ENCODE peak calls at places on chromosomes 7 and 10, in ten cellular contexts. R is uterus; W is left lung; I is heart left ventricle; K is ovary; Q is mammary epithelial cell; Z is CD8-positive, alpha-beta memory T cell; E is Peyer's patch; B is iPS DF 6.9; H is IMR-90. O is an unnamed sample. For H3K36me3 and H3K9me3, the result is how much of the 10 kb centered on the place peaks cover.

GRCh38 chr10:102408081-102408727 is 10.4 kb downstream of the PSD start:
- DNase-seq in R (peak), K (peak), Z (no peak), B (no peak), I (no peak), H (no peak), E (no peak), Q (no peak), W (no peak), O (no peak)

GRCh38 chr7:25098096-25099046 is 26.7 kb downstream of the CYCS start:
- DNase-seq in R (peak), K (peak), W (peak), I (peak), Q (peak), H (peak), Z (peak), E (peak), B (peak), O (peak)

GRCh38 chr10:74575191-74575720 is 251.1 kb upstream of the KAT6B start:
- DNase-seq in R (no peak), Z (no peak), E (no peak), K (no peak), W (no peak), B (peak), I (no peak), Q (no peak), H (no peak), O (no peak)

GRCh38 chr10:121615401-121615800 is 17.2 kb upstream of the FGFR2 start:
- DNase-seq in W (no peak), K (peak), B (no peak), Z (no peak), E (no peak), R (no peak), Q (no peak), I (peak), H (no peak), O (no peak)

GRCh38 chr10:95474228-95475002 is 86.8 kb downstream of the SORBS1 start:
- DNase-seq in Z (no peak), K (no peak), B (no peak), W (no peak), R (peak), Q (peak), E (no peak), I (peak), H (no peak), O (no peak)

GRCh38 chr10:128013626-128014025 is 106.7 kb downstream of the PTPRE start:
- DNase-seq in Z (no peak), B (no peak), E (no peak), W (no peak), R (peak), Q (peak), H (no peak), I (no peak), K (no peak), O (no peak)

GRCh38 chr10:116765549-116766162 is 23.3 kb upstream of the HSPA12A start:
- DNase-seq in Z (no peak), K (no peak), I (no peak), W (no peak), B (no peak), E (no peak), R (no peak), Q (no peak), H (no peak), O (no peak)

GRCh38 chr7:115475774-115476407 is 554.0 kb downstream of the MDFIC start:
- DNase-seq in Q (no peak), R (no peak), K (no peak), Z (no peak), I (peak), H (no peak), B (no peak), E (no peak), W (no peak), O (no peak)

GRCh38 chr7:11130012-11130411 is 156.3 kb downstream of the PHF14 start:
- DNase-seq in B (no peak), K (no peak), W (no peak), Q (no peak), R (no peak), H (peak), Z (no peak), E (no peak), I (no peak), O (no peak)

GRCh38 chr7:17099083-17099973 is 199.1 kb upstream of the AHR start:
- DNase-seq in I (no peak), Z (no peak), B (no peak), W (peak), H (no peak), Q (peak), R (no peak), K (no peak), E (no peak), O (no peak)

GRCh38 chr7:37956791-37957190 is 36.4 kb downstream of the EPDR1 start:
- DNase-seq in B (no peak), I (no peak), Z (no peak), H (no peak), E (no peak), Q (no peak), K (no peak), W (no peak), R (no peak), O (no peak)

GRCh38 chr10:102781089-102781920 is 37.6 kb downstream of the WBP1L start:
- DNase-seq in Q (no peak), E (no peak), Z (no peak), R (no peak), W (no peak), H (no peak), I (peak), B (no peak), K (no peak), O (no peak)

GRCh38 chr10:124725171-124725631 is 19.0 kb downstream of the FAM53B start:
- DNase-seq in K (peak), W (peak), Q (no peak), Z (no peak), B (no peak), H (no peak), R (no peak), I (no peak), E (no peak), O (no peak)

DNA sequence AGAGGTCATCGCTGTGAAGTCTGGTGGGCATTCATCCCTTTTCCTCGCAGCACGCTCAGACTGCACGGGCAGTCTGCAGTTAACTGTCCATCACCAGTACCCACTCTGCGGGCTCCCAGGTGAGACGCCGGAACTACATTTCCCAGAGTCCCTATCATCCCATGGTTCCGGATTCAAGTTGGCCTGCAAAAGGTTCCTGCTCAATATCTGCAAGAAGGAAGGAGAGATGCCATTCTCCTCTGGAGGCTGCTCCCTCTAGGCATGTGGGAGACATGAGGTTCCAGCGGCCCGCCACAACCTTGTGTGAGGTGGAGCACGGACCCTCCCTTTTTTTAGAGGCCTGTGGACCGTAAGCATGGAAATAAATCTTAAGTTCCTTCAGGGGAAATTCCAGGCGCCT is 29.7 kb downstream of the NUP42 start:
- DNase-seq in Q (no peak), H (no peak), W (no peak), R (no peak), I (no peak), K (no peak), B (peak), E (no peak), Z (no peak), O (no peak)
- H3K36me3 ChIP-seq in Q (under half), H (under half), W (under half), R (under half), I (under half), K (under half), B (under half), E (under half), Z (under half), O (under half)

DNA sequence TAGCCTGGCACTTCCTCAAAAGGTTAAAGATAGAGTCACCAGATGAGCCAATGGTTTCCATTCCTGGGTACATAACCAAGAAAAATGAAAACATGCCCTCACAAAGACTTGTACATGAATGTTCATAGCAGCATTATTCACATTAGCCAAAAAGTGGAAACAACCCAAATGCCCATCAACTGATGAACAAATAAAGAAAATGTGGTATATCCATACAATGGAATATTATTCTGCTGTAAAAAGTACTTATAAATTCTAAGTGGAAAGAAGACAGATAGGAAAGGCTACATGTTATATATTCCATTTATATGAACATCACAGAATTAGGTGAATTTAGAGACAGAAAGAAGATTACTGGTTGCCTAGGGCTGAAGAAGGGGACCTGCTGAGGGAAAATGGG is 10.7 kb upstream of the SLC16A9 start:
- DNase-seq in I (no peak), W (no peak), E (no peak), R (no peak), B (no peak), H (no peak), Z (no peak), Q (no peak), K (no peak), O (no peak)
- H3K4me3 ChIP-seq in I (no peak), W (no peak), E (no peak), R (no peak), B (no peak), H (no peak), Z (no peak), Q (no peak), K (no peak), O (no peak)

GRCh38 chr7:9127901-9128300 is 694.5 kb downstream of the NXPH1 start:
- DNase-seq in I (no peak), E (no peak), B (no peak), H (no peak), K (no peak), Q (no peak), Z (no peak), R (no peak), W (no peak), O (no peak)
- H3K9me3 ChIP-seq in I (under half), E (under half), B (under half), H (under half), K (under half), Q (under half), Z (under half), R (under half), W (under half), O (under half)

GRCh38 chr10:133298466-133298865 is 10.2 kb downstream of the TUBGCP2 start:
- DNase-seq in Z (no peak), Q (no peak), R (no peak), H (no peak), K (no peak), I (no peak), E (no peak), W (no peak), B (no peak), O (no peak)

GRCh38 chr10:133297504-133297903 is 11.2 kb downstream of the TUBGCP2 start:
- DNase-seq in R (no peak), K (no peak), W (no peak), E (no peak), I (no peak), H (no peak), Q (no peak), B (no peak), Z (no peak), O (no peak)

GRCh38 chr10:133299738-133300137 is 8.9 kb downstream of the TUBGCP2 start:
- DNase-seq in Z (no peak), K (no peak), W (no peak), E (no peak), Q (no peak), B (no peak), H (no peak), R (no peak), I (no peak), O (no peak)

GRCh38 chr10:133302230-133302629 is 6.4 kb downstream of the TUBGCP2 start:
- DNase-seq in R (no peak), W (no peak), B (no peak), K (no peak), E (no peak), I (no peak), Q (no peak), H (no peak), Z (no peak), O (no peak)

DNA sequence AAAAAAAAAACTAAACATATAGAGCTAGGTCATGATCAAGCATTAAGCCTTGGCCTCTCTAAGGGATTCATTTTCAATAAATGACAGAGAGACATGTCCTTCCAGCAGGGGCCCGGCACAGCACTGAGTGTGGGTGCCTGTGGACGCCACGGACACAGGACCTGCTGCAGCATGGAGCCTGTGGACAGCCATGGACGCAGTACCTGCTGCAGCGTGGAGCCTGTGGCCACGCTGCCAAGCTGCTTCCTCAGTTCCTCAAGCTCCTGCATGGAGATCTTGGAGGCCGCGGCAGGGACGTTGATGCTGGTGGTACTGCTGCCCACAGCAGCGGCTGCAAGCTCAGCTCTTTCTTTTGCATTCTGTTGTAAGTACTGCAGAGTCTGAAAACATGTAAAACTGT is 9.4 kb downstream of the TUBGCP2 start:
- DNase-seq in I (no peak), Q (no peak), E (no peak), H (no peak), Z (no peak), W (no peak), R (no peak), B (no peak), K (no peak), O (no peak)
- H3K36me3 ChIP-seq in I (half or more), Q (under half), E (half or more), H (half or more), Z (under half), W (half or more), R (under half), B (under half), K (under half), O (half or more)

DNA sequence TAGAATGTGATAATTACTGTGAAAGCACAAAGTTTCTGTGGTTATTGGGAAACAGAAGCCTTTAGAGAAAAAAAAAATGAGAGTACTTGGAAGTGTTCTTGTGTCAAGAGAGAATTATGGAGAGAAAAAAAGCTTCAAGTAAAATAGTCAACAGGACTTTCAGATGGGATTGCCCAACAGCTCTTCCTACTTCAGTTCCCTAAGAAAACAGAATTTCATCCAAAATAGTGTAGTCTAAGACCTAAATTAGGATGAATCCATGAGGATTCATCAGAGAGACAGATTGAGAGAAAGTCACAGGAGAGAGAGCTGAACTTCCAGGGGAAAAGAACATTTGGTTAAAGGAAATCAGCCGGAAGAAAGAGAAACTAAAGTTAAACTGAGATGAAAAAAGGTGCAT is 2.4 kb downstream of the SCIN start:
- DNase-seq in I (no peak), Q (no peak), R (no peak), K (no peak), B (no peak), Z (no peak), H (no peak), W (no peak), E (no peak), O (no peak)
- H3K4me3 ChIP-seq in I (no peak), Q (no peak), R (no peak), K (no peak), B (no peak), Z (no peak), H (no peak), W (no peak), E (no peak), O (no peak)

DNA sequence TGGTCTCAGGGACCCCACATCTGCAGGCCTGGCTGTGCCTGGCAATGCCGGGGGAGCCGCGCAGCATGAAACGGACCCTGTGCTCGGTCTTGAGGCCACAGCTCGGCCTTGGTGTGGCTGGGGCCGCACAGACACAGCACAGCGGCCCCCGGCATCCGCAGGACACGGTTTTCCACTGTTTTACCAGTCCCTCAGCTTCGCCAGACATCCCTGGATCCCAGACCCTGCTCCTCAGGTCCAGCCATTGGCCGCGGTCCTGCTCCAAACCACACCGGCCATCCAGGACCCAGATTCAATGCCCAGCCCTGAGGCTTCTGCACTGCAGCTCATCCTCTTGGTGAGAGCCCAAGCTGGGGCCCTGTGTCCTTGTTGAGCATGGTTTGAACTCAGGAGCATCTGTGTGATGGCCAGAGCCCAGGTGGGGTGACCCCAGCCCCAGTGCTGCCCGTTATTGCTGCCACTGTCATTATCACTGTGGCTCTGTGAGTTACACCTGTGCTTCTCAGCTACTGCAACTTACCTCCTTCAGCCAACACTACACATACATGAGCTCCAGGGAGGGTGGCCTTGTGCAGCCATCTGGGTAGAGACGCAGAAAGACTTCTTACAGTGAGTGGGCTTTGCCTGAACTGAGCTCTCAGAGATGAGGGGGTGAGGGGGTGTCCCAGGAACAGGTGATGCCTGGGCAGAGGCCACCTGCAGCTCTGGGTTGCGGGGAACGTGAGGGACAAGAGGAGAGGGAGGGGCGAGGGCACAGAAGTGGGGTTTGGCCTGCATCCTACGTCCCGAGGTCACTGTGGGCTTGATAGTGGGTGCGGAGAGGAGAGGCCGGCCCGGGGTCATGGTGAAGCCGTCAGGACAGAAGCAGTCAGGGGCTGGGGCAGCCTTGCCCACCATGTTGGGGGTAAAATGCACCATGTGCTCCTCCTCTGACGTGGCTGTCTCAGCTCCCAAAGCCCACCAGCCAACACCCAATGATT is 567.6 kb downstream of the PTPRN2 start:
- DNase-seq in Z (no peak), W (peak), H (no peak), E (no peak), I (no peak), R (no peak), Q (no peak), B (no peak), K (no peak), O (no peak)
- H3K9me3 ChIP-seq in Z (under half), W (under half), H (half or more), E (under half), I (under half), R (under half), Q (under half), B (under half), K (under half), O (under half)

GRCh38 chr7:127895814-127896280 is 135.4 kb downstream of the LRRC4 start:
- DNase-seq in Z (no peak), W (no peak), K (no peak), R (no peak), H (no peak), E (no peak), Q (peak), I (no peak), B (no peak), O (no peak)
- H3K36me3 ChIP-seq in Z (under half), W (under half), K (under half), R (under half), H (under half), E (under half), Q (under half), I (under half), B (under half), O (under half)

O was measured in effector memory CD4-positive, alpha-beta T cell.